ENCODE peak calls at places on chromosomes 16 and 17, in five cellular contexts. T is NCI-H1092, C is uterus, F is HFFc6, L is keratinocyte. N is an unnamed sample.

GRCh38 chr16:88781140-88782077 is 3.6 kb downstream of the PIEZO1 start:
- DNase-seq in T (no peak), C (no peak), F (no peak), L (no peak), N (no peak)

GRCh38 chr16:80964351-80964750 is 42.3 kb downstream of the CMC2 start:
- DNase-seq in T (no peak), C (no peak), F (no peak), L (no peak), N (no peak)

GRCh38 chr16:25198021-25198420 is 18.7 kb upstream of the AQP8 start:
- DNase-seq in T (no peak), C (no peak), F (peak), L (peak), N (peak)

GRCh38 chr16:80982646-80983045 is 24.0 kb downstream of the CMC2 start:
- DNase-seq in T (no peak), C (no peak), F (no peak), L (no peak), N (no peak)

GRCh38 chr17:55722016-55722706 is 503 bp downstream of the TMEM100 start:
- DNase-seq in T (no peak), C (no peak), F (no peak), L (no peak), N (no peak)

GRCh38 chr17:41287050-41287449 is 11.6 kb downstream of the KRTAP9-7 start:
- DNase-seq in T (no peak), C (no peak), F (no peak), L (no peak), N (no peak)

GRCh38 chr16:29311636-29312344 is 94.7 kb downstream of the NPIPB11 start:
- DNase-seq in T (no peak), C (no peak), F (no peak), L (no peak), N (no peak)

GRCh38 chr16:79155904-79156303 is 444.6 kb downstream of the MAF start:
- DNase-seq in T (no peak), C (no peak), F (no peak), L (no peak), N (no peak)

GRCh38 chr17:79747508-79748295 is 17.0 kb downstream of the ENPP7 start:
- DNase-seq in T (peak), C (no peak), F (no peak), L (no peak), N (no peak)

GRCh38 chr16:55988013-55988412 is 112.8 kb upstream of the CES5A start:
- DNase-seq in T (no peak), C (no peak), F (no peak), L (no peak), N (no peak)

GRCh38 chr17:73713136-73713535 is 68.9 kb upstream of the SDK2 start:
- DNase-seq in T (no peak), C (no peak), F (no peak), L (no peak), N (no peak)